ENCODE peak calls at places on chromosomes 3 and 15, in seven cellular contexts. T, E, D, C, O, K and G are unnamed samples.

GRCh38 chr3:11601446-11602241 is 42.1 kb downstream of the VGLL4 start:
- DNase-seq in K (no peak), O (peak; percentile 73), C (peak; percentile 85), E (no peak), D (no peak), T (no peak), G (no peak)

GRCh38 chr3:132317229-132317948 is at the start of gene ACP3:
- DNase-seq in K (peak; percentile 66), E (peak; percentile 27), T (no peak), O (peak; percentile 63), C (no peak), D (no peak), G (peak; percentile 84)

GRCh38 chr3:167728176-167728575 is 6.5 kb downstream of the PDCD10 start:
- DNase-seq in E (no peak), C (no peak), O (no peak), T (no peak), K (no peak), D (no peak), G (peak; percentile 8)

GRCh38 chr3:170301404-170301803 is 56.1 kb upstream of the SKIL start:
- DNase-seq in C (no peak), E (no peak), T (no peak), O (no peak), K (no peak), D (no peak), G (no peak)

GRCh38 chr3:81744366-81744765 is 17.1 kb downstream of the GBE1 start:
- DNase-seq in O (no peak), D (no peak), C (no peak), K (peak; percentile 46), T (no peak), E (no peak), G (peak; percentile 40)

GRCh38 chr3:159627229-159627628 is 361.4 kb upstream of the IL12A start:
- DNase-seq in E (no peak), K (no peak), C (no peak), T (no peak), O (no peak), D (no peak), G (no peak)

GRCh38 chr3:183172051-183172639 is 9.6 kb upstream of the LAMP3 start:
- DNase-seq in K (no peak), T (no peak), O (no peak), E (no peak), D (no peak), C (no peak), G (no peak)

GRCh38 chr3:90092994-90093393 is 985.6 kb downstream of the EPHA3 start:
- DNase-seq in D (no peak), E (no peak), T (no peak), O (no peak), C (no peak), K (no peak), G (no peak)

GRCh38 chr3:179801263-179801662 is 148.4 kb downstream of the USP13 start:
- DNase-seq in D (no peak), O (no peak), C (no peak), T (no peak), K (no peak), E (no peak), G (peak; percentile 57)

DNA sequence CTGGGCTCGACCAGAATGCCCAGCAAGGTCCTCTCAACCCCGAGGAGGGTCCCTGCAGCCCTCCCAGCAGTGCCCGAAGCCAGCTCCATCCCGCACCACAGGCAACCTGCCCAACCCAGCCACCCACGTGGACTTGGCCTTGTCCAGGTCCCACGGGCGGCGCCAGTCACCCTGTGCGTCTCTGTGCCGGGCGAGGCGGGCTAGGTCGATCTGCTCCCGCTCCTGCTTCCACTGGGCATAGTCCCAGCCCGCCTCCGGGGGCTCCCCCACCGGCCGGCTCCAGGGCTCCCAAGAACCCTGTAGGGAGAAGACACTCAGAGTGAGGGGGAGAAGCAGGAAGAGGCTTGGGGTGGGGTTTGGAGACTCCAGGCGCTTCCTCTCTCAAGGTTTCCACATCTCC is 3.1 kb downstream of the CCDC9B start:
- DNase-seq in O (peak; percentile 45), T (no peak), E (no peak), C (peak; percentile 84), K (peak; percentile 40), D (no peak), G (no peak)
- H3K27ac ChIP-seq in O (no peak overlapping the region), T (no peak overlapping the region), E (no peak overlapping the region), C (peak overlapping the region; percentile 99), K (no peak overlapping the region), D (peak overlapping the region; percentile 97), G (peak overlapping the region; percentile 94)

GRCh38 chr3:31382856-31383255 is 149.9 kb upstream of the STT3B start:
- DNase-seq in D (no peak), E (no peak), C (no peak), K (no peak), O (no peak), T (no peak), G (no peak)

GRCh38 chr3:31384117-31384516 is 148.6 kb upstream of the STT3B start:
- DNase-seq in C (no peak), K (no peak), D (no peak), O (no peak), T (no peak), E (no peak), G (no peak)

GRCh38 chr3:31377045-31377642 is 155.6 kb upstream of the STT3B start:
- DNase-seq in E (no peak), O (no peak), D (no peak), T (no peak), C (no peak), K (no peak), G (peak; percentile 91)

GRCh38 chr3:31379598-31379997 is 153.1 kb upstream of the STT3B start:
- DNase-seq in O (no peak), T (no peak), C (no peak), K (no peak), D (no peak), E (no peak), G (no peak)

DNA sequence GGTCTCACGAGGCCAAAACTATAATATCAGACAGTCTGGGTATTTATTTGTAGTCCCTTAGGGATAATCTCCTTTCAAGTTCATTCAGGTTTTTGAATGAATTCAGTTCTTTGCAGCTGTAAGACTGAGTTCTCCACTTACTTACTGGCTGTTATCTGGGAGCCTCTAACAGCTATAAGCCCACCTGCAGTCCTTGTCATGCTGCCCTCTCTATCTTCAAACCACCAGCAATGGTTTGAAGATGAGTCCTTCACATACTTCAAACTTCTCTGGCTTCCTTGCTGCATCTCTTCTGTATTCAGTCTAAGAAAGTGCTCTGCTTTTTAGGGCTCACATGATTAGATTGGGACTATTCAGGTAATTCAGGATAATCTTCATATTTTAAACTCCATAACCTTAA is 154.5 kb upstream of the STT3B start:
- DNase-seq in D (no peak), T (no peak), O (no peak), C (no peak), E (no peak), K (no peak), G (no peak)
- H3K27ac ChIP-seq in D (no peak overlapping the region), T (no peak overlapping the region), O (no peak overlapping the region), C (no peak overlapping the region), E (no peak overlapping the region), K (no peak overlapping the region), G (no peak overlapping the region)

GRCh38 chr15:58473720-58474119 is 41.9 kb downstream of the LIPC start:
- DNase-seq in D (no peak), E (no peak), K (no peak), O (no peak), C (no peak), T (no peak), G (peak; percentile 82)

GRCh38 chr15:58474741-58475323 is 43.0 kb downstream of the LIPC start:
- DNase-seq in C (no peak), O (no peak), D (no peak), E (no peak), K (no peak), T (no peak), G (no peak)

GRCh38 chr15:58477228-58477627 is 45.4 kb downstream of the LIPC start:
- DNase-seq in K (no peak), O (no peak), D (no peak), T (no peak), E (no peak), C (no peak), G (no peak)

GRCh38 chr15:58476525-58477162 is 44.9 kb downstream of the LIPC start:
- DNase-seq in K (no peak), O (no peak), E (no peak), T (no peak), D (no peak), C (no peak), G (no peak)

GRCh38 chr15:58475573-58476524 is 44.1 kb downstream of the LIPC start:
- DNase-seq in O (no peak), K (no peak), C (no peak), E (no peak), D (no peak), T (no peak), G (no peak)
- H3K27ac ChIP-seq in O (no peak overlapping the region), K (no peak overlapping the region), C (no peak overlapping the region), E (no peak overlapping the region), D (peak overlapping the region; percentile 65), T (no peak overlapping the region), G (no peak overlapping the region)

GRCh38 chr15:70111203-70112017 is 13.7 kb upstream of the TLE3 start:
- DNase-seq in E (no peak), O (peak; percentile 81), D (no peak), C (peak; percentile 91), K (peak; percentile 93), T (no peak), G (no peak)
- H3K27ac ChIP-seq in E (no peak overlapping the region), O (peak overlapping the region; percentile 72), D (peak overlapping the region; percentile 91), C (peak overlapping the region; percentile 87), K (peak overlapping the region; percentile 84), T (no peak overlapping the region), G (no peak overlapping the region)

GRCh38 chr3:146469206-146470017 is at the start of gene PLSCR2:
- DNase-seq in E (peak; percentile 39), T (peak; percentile 50), O (peak; percentile 60), K (peak; percentile 87), D (peak; percentile 71), C (peak; percentile 85), G (no peak)
- H3K27ac ChIP-seq in E (no peak within 1 kb of the TSS), T (peak within 1 kb of the TSS; percentile 57), O (no peak within 1 kb of the TSS), K (peak within 1 kb of the TSS; percentile 88), D (peak within 1 kb of the TSS; percentile 84), C (peak within 1 kb of the TSS; percentile 66), G (peak within 1 kb of the TSS; percentile 52)

DNA sequence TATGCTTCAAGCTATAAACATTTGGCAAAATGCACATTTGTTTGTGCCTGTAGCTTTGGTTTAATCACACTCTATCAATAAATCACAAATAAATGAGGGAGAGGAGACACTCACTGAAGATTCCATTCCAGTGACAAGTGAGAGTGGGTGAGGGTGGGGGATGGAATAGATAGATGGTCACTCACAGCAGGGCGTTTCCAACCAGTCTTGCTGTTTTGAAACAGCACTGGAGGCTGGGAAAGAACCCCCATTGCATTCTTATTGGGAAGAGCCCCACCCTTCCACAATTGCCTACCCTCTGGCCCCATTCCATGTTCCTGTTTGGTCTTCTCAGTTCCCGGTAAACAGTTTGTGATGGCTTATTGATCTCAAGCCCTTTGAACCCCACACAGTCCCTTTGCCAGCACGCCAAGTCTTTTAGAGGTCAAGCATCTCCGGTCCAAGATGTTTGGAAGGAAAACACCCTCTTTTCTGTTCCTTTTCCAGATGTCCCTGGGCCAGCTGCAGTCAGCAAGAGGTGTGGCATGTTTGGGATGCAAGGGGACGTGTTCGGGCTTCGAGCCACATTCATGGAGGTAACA is 30.7 kb downstream of the LMCD1 start:
- DNase-seq in E (no peak), T (no peak), C (no peak), D (no peak), O (peak; percentile 52), K (no peak), G (no peak)
- H3K27ac ChIP-seq in E (no peak overlapping the region), T (no peak overlapping the region), C (no peak overlapping the region), D (peak overlapping the region; percentile 79), O (no peak overlapping the region), K (no peak overlapping the region), G (no peak overlapping the region)